ENCODE peak calls at places on chromosomes 7 and 10, in four cellular contexts. J is heart right ventricle, E is psoas muscle, D is ovary. P is an unnamed sample. For H3K4me1, the result is how much of the 10 kb centered on the place peaks cover.

GRCh38 chr7:68789597-68789996 is 808.7 kb upstream of the AUTS2 start:
- DNase-seq in D (no peak), J (no peak), E (no peak), P (no peak)

GRCh38 chr10:133520193-133520738 is 6.9 kb upstream of the CYP2E1 start:
- DNase-seq in D (peak), E (peak), J (peak), P (peak)

GRCh38 chr7:84294391-84294790 is 99.8 kb upstream of the SEMA3A start:
- DNase-seq in E (no peak), J (no peak), D (no peak), P (no peak)

GRCh38 chr7:39609462-39610149 is 13.8 kb upstream of the RALA start:
- DNase-seq in D (no peak), E (peak), J (peak), P (no peak)

GRCh38 chr10:60414877-60415585 is 25.4 kb upstream of the ANK3 start:
- DNase-seq in E (no peak), J (no peak), D (no peak), P (no peak)

GRCh38 chr7:112162161-112163020 is 43.8 kb downstream of the DOCK4 start:
- DNase-seq in J (peak), D (peak), E (peak), P (no peak)

GRCh38 chr10:103968441-103969391 is 1.8 kb downstream of the SLK start:
- DNase-seq in J (no peak), E (no peak), D (no peak), P (no peak)

GRCh38 chr10:101291254-101292193 is 62.3 kb upstream of the LBX1 start:
- DNase-seq in D (peak), J (peak), E (peak), P (no peak)

GRCh38 chr7:134908289-134908688 is 78.0 kb upstream of the AGBL3 start:
- DNase-seq in D (no peak), J (no peak), E (no peak), P (no peak)

GRCh38 chr10:35347088-35347487 is 10.8 kb downstream of the CCNY start:
- DNase-seq in E (no peak), J (no peak), D (no peak), P (no peak)

GRCh38 chr7:123275036-123275753 is 75.4 kb upstream of the SLC13A1 start:
- DNase-seq in E (no peak), J (no peak), D (no peak), P (no peak)

GRCh38 chr10:107701947-107702346 is 537.4 kb upstream of the SORCS1 start:
- DNase-seq in J (no peak), E (no peak), D (no peak), P (no peak)

GRCh38 chr7:129903935-129904334 is 48.8 kb downstream of the UBE2H start:
- DNase-seq in E (no peak), J (no peak), D (no peak), P (no peak)

GRCh38 chr10:15321431-15322321 is 49.4 kb downstream of the FAM171A1 start:
- DNase-seq in E (no peak), D (peak), J (peak), P (no peak)

GRCh38 chr7:2384354-2385243 is 18.8 kb upstream of the CHST12 start:
- DNase-seq in J (no peak), D (no peak), E (no peak), P (no peak)

GRCh38 chr7:133940368-133940767 is 186.8 kb upstream of the LRGUK start:
- DNase-seq in J (no peak), E (no peak), D (no peak), P (no peak)

GRCh38 chr10:137031-137430 is 1.8 kb downstream of the ZMYND11 start:
- DNase-seq in D (no peak), E (no peak), J (no peak), P (no peak)

GRCh38 chr10:132987671-132988571 is 45.6 kb upstream of the CFAP46 start:
- DNase-seq in E (no peak), J (no peak), D (no peak), P (no peak)

GRCh38 chr7:153886506-153887391 is 165.4 kb upstream of the DPP6 start:
- DNase-seq in D (no peak), J (no peak), E (no peak), P (no peak)

GRCh38 chr10:68327889-68328786 is 3.7 kb upstream of the HNRNPH3 start:
- DNase-seq in D (no peak), J (peak), E (no peak), P (no peak)

GRCh38 chr7:68770649-68771048 is 827.6 kb upstream of the AUTS2 start:
- DNase-seq in D (peak), E (peak), J (peak), P (no peak)

GRCh38 chr7:22849662-22850061 is 27.0 kb upstream of the TOMM7 start:
- DNase-seq in J (no peak), E (no peak), D (no peak), P (no peak)

GRCh38 chr10:9814285-9814866 is 1203.3 kb upstream of the CELF2 start:
- DNase-seq in E (no peak), D (no peak), J (no peak), P (no peak)

GRCh38 chr7:64946772-64947171 is 43.7 kb downstream of the ZNF273 start:
- DNase-seq in E (no peak), J (no peak), D (no peak), P (no peak)

GRCh38 chr10:78248651-78249464 is 215.2 kb downstream of the RPS24 start:
- DNase-seq in E (peak), J (no peak), D (peak), P (no peak)

GRCh38 chr10:129901389-129902045 is 62.6 kb downstream of the EBF3 start:
- DNase-seq in D (no peak), J (no peak), E (no peak), P (no peak)

GRCh38 chr7:129825554-129826267 is 127.0 kb downstream of the UBE2H start:
- DNase-seq in J (peak), D (peak), E (peak), P (no peak)

GRCh38 chr7:30912986-30913671 is 1.5 kb downstream of the AQP1 start:
- DNase-seq in E (no peak), D (no peak), J (no peak), P (no peak)

GRCh38 chr10:1809139-1809755 is 71.9 kb upstream of the ADARB2 start:
- DNase-seq in J (no peak), E (no peak), D (no peak), P (no peak)

GRCh38 chr10:1230592-1231275 is 174.5 kb downstream of the WDR37 start:
- DNase-seq in E (no peak), J (no peak), D (no peak), P (no peak)

GRCh38 chr7:105830405-105831218 is 45.8 kb downstream of the ATXN7L1 start:
- DNase-seq in E (no peak), D (no peak), J (no peak), P (no peak)

GRCh38 chr7:11833431-11833830 is 1.4 kb upstream of the THSD7A start:
- DNase-seq in E (no peak), J (no peak), D (no peak), P (no peak)

GRCh38 chr10:18822156-18822555 is 162.9 kb downstream of the ARL5B start:
- DNase-seq in E (no peak), D (no peak), J (no peak), P (no peak)

GRCh38 chr7:34121366-34121765 is 216.0 kb downstream of the BMPER start:
- DNase-seq in E (no peak), J (no peak), D (no peak), P (no peak)
- H3K4me1 ChIP-seq in E (under half), J (under half), D (under half), P (under half)

DNA sequence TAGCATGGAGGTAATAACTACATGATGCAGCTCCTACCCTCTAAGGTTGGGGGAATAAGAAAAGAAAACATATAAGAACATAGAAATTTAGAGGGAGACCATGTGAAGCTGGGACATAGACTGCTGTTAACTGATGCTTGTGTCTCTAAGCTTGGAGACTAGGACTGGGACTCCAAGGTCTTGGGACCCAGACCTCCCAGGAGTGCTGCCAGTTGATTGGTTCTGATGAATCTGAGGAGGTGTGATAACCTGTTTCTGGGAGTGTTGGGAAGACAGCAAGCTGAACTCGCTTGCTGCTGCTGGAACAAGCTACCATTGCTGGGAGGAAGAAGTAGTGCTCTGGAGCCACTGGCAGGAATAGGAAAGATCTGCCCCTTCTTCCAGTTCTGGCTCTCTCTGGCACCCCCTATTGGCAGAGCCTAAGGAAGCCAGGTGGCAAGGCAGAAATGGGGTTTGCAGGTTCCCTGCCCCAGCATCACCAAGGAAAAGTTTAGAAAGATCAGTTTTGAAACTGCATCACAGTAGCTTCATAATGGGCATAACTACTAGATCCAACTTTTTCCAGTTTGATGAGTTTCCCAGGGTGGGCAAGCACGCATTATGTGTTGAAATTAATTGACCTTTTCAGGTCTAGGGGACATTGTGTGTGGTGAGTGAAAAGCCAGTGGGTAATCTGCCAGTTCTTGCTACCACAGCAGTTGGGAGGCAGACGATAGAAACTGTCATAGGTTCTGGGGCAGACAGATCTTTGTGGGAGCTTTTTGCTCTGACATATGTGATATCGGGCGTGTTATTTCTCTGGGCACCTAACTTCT is 140.7 kb downstream of the SND1 start:
- DNase-seq in D (no peak), E (no peak), J (no peak), P (no peak)
- TF ChIP-seq CTCF in D (no peak), E (peak), J (peak), P (peak)

GRCh38 chr7:77232467-77232866 is 32.8 kb upstream of the FGL2 start:
- DNase-seq in J (no peak), D (no peak), E (no peak), P (no peak)

GRCh38 chr7:77239471-77239870 is 39.9 kb upstream of the FGL2 start:
- DNase-seq in J (no peak), D (no peak), E (no peak), P (no peak)

GRCh38 chr7:77238703-77239136 is 39.1 kb upstream of the FGL2 start:
- DNase-seq in D (no peak), J (no peak), E (no peak), P (no peak)

GRCh38 chr7:77235280-77235679 is 35.7 kb upstream of the FGL2 start:
- DNase-seq in E (no peak), D (no peak), J (no peak), P (no peak)
- H3K4me3 ChIP-seq in E (no peak), D (no peak), J (no peak), P (no peak)

GRCh38 chr10:6071181-6072175 is 9.3 kb upstream of the IL2RA start:
- DNase-seq in D (no peak), E (no peak), J (no peak), P (no peak)

GRCh38 chr10:6072215-6072941 is 10.2 kb upstream of the IL2RA start:
- DNase-seq in D (no peak), J (no peak), E (no peak), P (no peak)

GRCh38 chr10:6069101-6069931 is 7.1 kb upstream of the IL2RA start:
- DNase-seq in D (no peak), J (no peak), E (no peak), P (no peak)

GRCh38 chr10:6068422-6068821 is 6.3 kb upstream of the IL2RA start:
- DNase-seq in D (no peak), J (no peak), E (no peak), P (no peak)

DNA sequence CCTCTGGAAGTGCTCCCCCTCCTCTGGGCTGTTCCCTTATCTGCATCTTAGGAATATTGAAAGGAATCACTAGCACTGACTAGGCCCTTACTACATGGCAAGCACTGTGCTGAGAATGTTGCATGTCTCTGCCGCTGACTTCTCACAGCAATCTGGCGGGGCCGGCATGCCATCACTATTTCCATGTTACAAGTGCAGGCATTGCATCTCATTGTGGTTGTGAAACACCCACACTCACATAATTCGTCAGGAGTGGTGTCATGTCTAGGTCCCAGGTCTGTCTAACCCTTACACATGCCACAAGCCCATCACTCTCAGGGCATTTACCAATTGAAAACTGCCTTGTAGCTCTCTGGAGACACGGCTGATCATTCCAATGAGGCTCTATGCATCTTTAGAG is 8.5 kb upstream of the IL2RA start:
- DNase-seq in D (no peak), E (no peak), J (no peak), P (no peak)
- H3K4me1 ChIP-seq in D (under half), E (under half), J (under half), P (under half)

DNA sequence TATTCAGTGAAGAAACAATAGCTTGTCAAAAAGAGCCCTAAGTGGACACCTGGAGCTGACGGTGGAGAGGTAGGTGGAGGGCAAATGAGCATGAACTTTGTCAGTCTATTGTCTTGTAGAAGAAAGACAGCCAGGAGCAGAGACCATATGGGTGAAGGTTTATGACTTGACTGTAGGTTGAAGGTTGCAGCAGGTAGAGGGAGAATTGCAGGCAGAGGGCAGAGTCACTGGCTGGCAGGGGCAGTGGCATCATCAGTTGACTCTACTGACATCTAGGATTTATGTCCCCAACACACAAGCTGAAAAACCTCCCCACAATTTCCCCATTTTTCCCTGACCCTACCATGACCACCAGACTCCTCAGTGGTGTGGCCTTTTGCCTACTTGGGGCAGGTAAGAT is 243.6 kb upstream of the PRSS58 start:
- DNase-seq in D (no peak), J (no peak), E (no peak), P (no peak)
- TF ChIP-seq CTCF in D (no peak), J (no peak), E (no peak), P (no peak)

DNA sequence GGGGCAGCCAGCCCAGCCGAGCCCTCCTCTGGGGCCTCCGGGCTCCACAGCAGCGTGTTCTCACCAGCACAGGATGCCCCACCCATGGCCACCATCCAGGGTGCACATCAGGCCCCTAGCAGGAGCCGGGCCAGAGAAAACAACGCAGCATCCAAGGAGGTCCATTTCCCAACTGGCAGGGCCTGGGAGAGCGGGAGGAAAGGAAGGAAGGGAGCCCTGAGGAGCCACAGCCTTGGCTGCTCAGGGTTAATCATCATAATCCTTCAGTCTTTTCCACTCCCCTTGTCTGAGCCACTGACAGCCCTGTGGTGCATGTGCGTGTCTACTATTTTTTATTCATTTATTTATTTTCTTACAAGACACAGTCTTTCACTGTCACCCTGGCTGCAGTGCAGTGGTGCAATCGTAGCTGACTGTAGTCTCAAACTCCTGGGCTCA is 3.6 kb downstream of the PLAC9 start:
- DNase-seq in J (peak), D (peak), E (peak), P (peak)
- H3K4me3 ChIP-seq in J (no peak), D (no peak), E (no peak), P (peak)

P was measured in ascending aorta.